ENCODE peak calls at places on chromosomes 11 and 22, in six cellular contexts. One of them, this sample, is unnamed.

GRCh38 chr11:69243496-69244200 is 50.3 kb upstream of the MYEOV start:
- DNase-seq in tibial artery: no peak
- DNase-seq in spleen: no peak
- DNase-seq in right cardiac atrium: no peak
- DNase-seq in A549: no peak
- DNase-seq in stomach: peak; percentile 18
- DNase-seq in this sample: no peak

GRCh38 chr11:120228794-120229384 is 11.1 kb upstream of the POU2F3 start:
- DNase-seq in A549: no peak
- DNase-seq in stomach: no peak
- DNase-seq in spleen: no peak
- DNase-seq in tibial artery: no peak
- DNase-seq in right cardiac atrium: no peak
- DNase-seq in this sample: no peak

GRCh38 chr11:69104856-69105395 is 50.8 kb upstream of the SMIM38 start:
- DNase-seq in right cardiac atrium: peak; percentile 6
- DNase-seq in spleen: no peak
- DNase-seq in tibial artery: no peak
- DNase-seq in A549: no peak
- DNase-seq in stomach: no peak
- DNase-seq in this sample: no peak

GRCh38 chr11:96388891-96389603 is 665 bp downstream of the CCDC82 start:
- DNase-seq in stomach: no peak
- DNase-seq in right cardiac atrium: no peak
- DNase-seq in A549: no peak
- DNase-seq in tibial artery: no peak
- DNase-seq in spleen: no peak
- DNase-seq in this sample: no peak

GRCh38 chr22:46052331-46052771 is 75.4 kb upstream of the WNT7B start:
- DNase-seq in A549: no peak
- DNase-seq in tibial artery: peak; percentile 68
- DNase-seq in right cardiac atrium: no peak
- DNase-seq in spleen: peak; percentile 77
- DNase-seq in stomach: peak; percentile 26
- DNase-seq in this sample: no peak

GRCh38 chr11:102047305-102047924 is at the start of gene CFAP300:
- DNase-seq in A549: peak; percentile 85
- DNase-seq in spleen: peak; percentile 74
- DNase-seq in tibial artery: peak; percentile 98
- DNase-seq in right cardiac atrium: peak; percentile 97
- DNase-seq in stomach: peak; percentile 82
- DNase-seq in this sample: peak; percentile 91

GRCh38 chr11:60769811-60770210 is 13.1 kb downstream of the MS4A15 start:
- DNase-seq in stomach: no peak
- DNase-seq in right cardiac atrium: no peak
- DNase-seq in spleen: peak; percentile 54
- DNase-seq in tibial artery: no peak
- DNase-seq in A549: no peak
- DNase-seq in this sample: no peak

GRCh38 chr11:46693597-46694012 is 6.8 kb downstream of the ARHGAP1 start:
- DNase-seq in spleen: no peak
- DNase-seq in stomach: no peak
- DNase-seq in right cardiac atrium: no peak
- DNase-seq in A549: no peak
- DNase-seq in tibial artery: peak; percentile 81
- DNase-seq in this sample: no peak

GRCh38 chr22:35634015-35634414 is 14.2 kb upstream of the APOL6 start:
- DNase-seq in A549: peak; percentile 33
- DNase-seq in stomach: no peak
- DNase-seq in tibial artery: peak; percentile 13
- DNase-seq in right cardiac atrium: no peak
- DNase-seq in spleen: no peak
- DNase-seq in this sample: no peak

GRCh38 chr11:2991477-2992233 is 474 bp downstream of the NAP1L4 start:
- DNase-seq in right cardiac atrium: no peak
- DNase-seq in A549: peak; percentile 24
- DNase-seq in stomach: no peak
- DNase-seq in spleen: no peak
- DNase-seq in tibial artery: no peak
- DNase-seq in this sample: peak; percentile 22

GRCh38 chr11:70111269-70112016 is 33.3 kb downstream of the ANO1 start:
- DNase-seq in stomach: peak; percentile 39
- DNase-seq in tibial artery: no peak
- DNase-seq in A549: peak; percentile 39
- DNase-seq in spleen: no peak
- DNase-seq in right cardiac atrium: peak; percentile 75
- DNase-seq in this sample: peak; percentile 80

GRCh38 chr22:19503869-19504268 is 20.3 kb downstream of the CLDN5 start:
- DNase-seq in spleen: no peak
- DNase-seq in tibial artery: peak; percentile 55
- DNase-seq in A549: no peak
- DNase-seq in right cardiac atrium: no peak
- DNase-seq in stomach: no peak
- DNase-seq in this sample: no peak

GRCh38 chr11:114366331-114367243 is 33.7 kb downstream of the C11orf71 start:
- DNase-seq in tibial artery: no peak
- DNase-seq in stomach: no peak
- DNase-seq in spleen: no peak
- DNase-seq in A549: peak; percentile 12
- DNase-seq in right cardiac atrium: no peak
- DNase-seq in this sample: no peak

DNA sequence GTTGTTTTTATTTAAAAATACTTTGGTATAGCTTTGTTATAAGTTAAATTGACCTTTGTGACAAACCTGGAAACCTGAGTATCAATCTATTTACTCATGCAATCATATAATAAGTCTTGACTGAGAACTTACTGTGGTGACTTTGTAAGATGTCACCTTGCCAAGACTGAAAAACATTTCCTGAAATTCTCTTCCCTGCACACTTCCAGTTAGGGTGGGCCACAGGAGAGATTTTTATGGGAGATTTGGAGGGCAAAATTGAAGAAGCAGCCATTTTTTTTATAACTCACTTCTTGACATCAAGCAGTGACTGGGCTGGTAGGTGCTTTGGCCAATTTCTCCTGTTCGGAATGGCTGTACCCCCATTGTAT is 31.4 kb upstream of the GLYAT start:
- DNase-seq in spleen: no peak
- DNase-seq in stomach: no peak
- DNase-seq in A549: no peak
- DNase-seq in tibial artery: no peak
- DNase-seq in right cardiac atrium: no peak
- DNase-seq in this sample: no peak
- H3K4me1 ChIP-seq in spleen: no peaks in the 10 kb centered on the region
- H3K4me1 ChIP-seq in stomach: no peaks in the 10 kb centered on the region
- H3K4me1 ChIP-seq in A549: no peaks in the 10 kb centered on the region
- H3K4me1 ChIP-seq in tibial artery: no peaks in the 10 kb centered on the region
- H3K4me1 ChIP-seq in right cardiac atrium: no peaks in the 10 kb centered on the region
- H3K4me1 ChIP-seq in this sample: no peaks in the 10 kb centered on the region

GRCh38 chr11:14329702-14330101 is 29.3 kb downstream of the RRAS2 start:
- DNase-seq in spleen: no peak
- DNase-seq in right cardiac atrium: no peak
- DNase-seq in stomach: no peak
- DNase-seq in A549: no peak
- DNase-seq in tibial artery: no peak
- DNase-seq in this sample: no peak

GRCh38 chr11:14334893-14335292 is 24.1 kb downstream of the RRAS2 start:
- DNase-seq in tibial artery: no peak
- DNase-seq in stomach: no peak
- DNase-seq in A549: no peak
- DNase-seq in spleen: no peak
- DNase-seq in right cardiac atrium: no peak
- DNase-seq in this sample: no peak

GRCh38 chr11:14334193-14334592 is 24.8 kb downstream of the RRAS2 start:
- DNase-seq in tibial artery: no peak
- DNase-seq in right cardiac atrium: no peak
- DNase-seq in A549: no peak
- DNase-seq in stomach: no peak
- DNase-seq in spleen: no peak
- DNase-seq in this sample: no peak

GRCh38 chr11:14335712-14336111 is 23.3 kb downstream of the RRAS2 start:
- DNase-seq in right cardiac atrium: no peak
- DNase-seq in spleen: no peak
- DNase-seq in tibial artery: no peak
- DNase-seq in A549: no peak
- DNase-seq in stomach: no peak
- DNase-seq in this sample: no peak

DNA sequence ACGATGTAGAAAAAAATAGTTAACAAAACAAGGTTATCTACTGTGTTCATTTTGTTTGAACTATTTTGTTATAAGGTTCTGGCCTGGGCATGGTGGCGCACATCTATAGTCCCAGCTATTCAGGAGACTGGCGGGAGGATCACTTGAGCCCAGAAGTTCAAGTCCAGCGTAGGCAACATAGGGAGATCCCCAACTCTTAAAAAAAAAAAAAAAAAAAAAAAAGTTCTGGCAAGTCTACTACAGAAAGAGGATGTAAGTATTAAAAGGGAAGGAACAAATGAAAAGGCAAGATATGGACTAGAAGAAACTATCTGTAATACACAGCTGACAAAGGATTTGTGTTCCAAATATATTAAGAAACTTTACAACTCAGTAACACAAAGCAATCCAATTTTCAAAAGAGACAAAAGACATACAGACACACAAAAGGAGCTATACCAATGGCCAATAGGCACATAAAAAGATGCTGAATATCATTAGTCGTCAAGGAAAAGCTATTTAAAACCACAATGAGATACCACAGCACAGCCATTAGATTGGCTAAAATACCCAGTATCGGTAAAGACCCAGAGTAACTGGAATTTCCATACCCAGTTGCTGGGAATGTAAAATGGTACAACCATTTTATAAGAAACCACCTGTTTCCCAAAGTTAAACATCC is 27.4 kb downstream of the RRAS2 start:
- DNase-seq in stomach: no peak
- DNase-seq in tibial artery: no peak
- DNase-seq in spleen: no peak
- DNase-seq in right cardiac atrium: no peak
- DNase-seq in A549: no peak
- DNase-seq in this sample: no peak
- H3K4me1 ChIP-seq in stomach: peaks cover 11% of the 10 kb centered on the region
- H3K4me1 ChIP-seq in tibial artery: peaks cover 7% of the 10 kb centered on the region
- H3K4me1 ChIP-seq in spleen: peaks cover 38% of the 10 kb centered on the region
- H3K4me1 ChIP-seq in right cardiac atrium: peaks cover 6% of the 10 kb centered on the region
- H3K4me1 ChIP-seq in A549: peaks cover 8% of the 10 kb centered on the region
- H3K4me1 ChIP-seq in this sample: peaks cover 7% of the 10 kb centered on the region

DNA sequence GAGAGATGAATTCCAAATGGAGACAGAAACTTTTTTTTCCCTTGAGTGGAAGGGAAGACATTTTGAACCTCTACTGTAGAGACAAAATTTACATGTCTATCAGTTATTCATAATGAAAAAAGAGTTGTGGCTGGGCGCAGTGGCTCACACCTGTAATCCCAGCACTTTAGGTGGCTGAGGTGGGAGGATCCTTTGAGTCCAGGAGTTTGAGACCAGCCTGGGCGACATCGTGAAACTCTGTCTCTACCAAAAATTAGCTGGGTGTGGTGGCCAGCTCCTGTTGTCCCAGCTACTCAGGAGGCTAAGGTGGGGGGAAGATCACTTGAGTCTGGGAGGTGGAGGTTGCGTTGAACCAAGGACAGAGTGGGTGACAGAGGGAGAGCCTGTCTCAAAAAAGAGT is 4.1 kb downstream of the EED start:
- DNase-seq in tibial artery: no peak
- DNase-seq in spleen: no peak
- DNase-seq in A549: no peak
- DNase-seq in stomach: no peak
- DNase-seq in right cardiac atrium: no peak
- DNase-seq in this sample: no peak
- H3K4me1 ChIP-seq in tibial artery: peaks cover 10% of the 10 kb centered on the region
- H3K4me1 ChIP-seq in spleen: peaks cover 77% of the 10 kb centered on the region
- H3K4me1 ChIP-seq in A549: peaks cover 53% of the 10 kb centered on the region
- H3K4me1 ChIP-seq in stomach: peaks cover 72% of the 10 kb centered on the region
- H3K4me1 ChIP-seq in right cardiac atrium: peaks cover 5% of the 10 kb centered on the region
- H3K4me1 ChIP-seq in this sample: peaks cover 48% of the 10 kb centered on the region

DNA sequence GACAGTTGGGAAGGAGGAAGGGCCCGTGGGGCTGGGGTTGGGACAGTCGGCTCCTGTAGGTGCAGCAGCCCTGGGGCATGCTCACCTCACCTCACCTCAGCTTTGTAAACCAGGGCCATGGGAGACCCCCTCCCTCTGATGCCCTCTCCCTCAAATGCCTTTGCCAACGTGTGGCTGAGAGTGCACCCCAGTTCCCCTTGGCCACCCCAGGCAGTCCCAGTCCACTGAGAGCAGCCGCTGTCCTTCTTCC is 4.2 kb upstream of the NEAT1 start:
- DNase-seq in right cardiac atrium: no peak
- DNase-seq in tibial artery: no peak
- DNase-seq in A549: no peak
- DNase-seq in stomach: no peak
- DNase-seq in spleen: no peak
- DNase-seq in this sample: no peak
- H3K4me1 ChIP-seq in right cardiac atrium: peaks cover 14% of the 10 kb centered on the region
- H3K4me1 ChIP-seq in tibial artery: peaks cover 42% of the 10 kb centered on the region
- H3K4me1 ChIP-seq in A549: peaks cover 52% of the 10 kb centered on the region
- H3K4me1 ChIP-seq in stomach: peaks cover 65% of the 10 kb centered on the region
- H3K4me1 ChIP-seq in spleen: peaks cover 67% of the 10 kb centered on the region
- H3K4me1 ChIP-seq in this sample: peaks cover 66% of the 10 kb centered on the region

GRCh38 chr22:22571429-22571828 is 12.4 kb upstream of the PRAME start:
- DNase-seq in right cardiac atrium: no peak
- DNase-seq in spleen: no peak
- DNase-seq in stomach: no peak
- DNase-seq in tibial artery: no peak
- DNase-seq in A549: no peak
- DNase-seq in this sample: no peak
- H3K4me1 ChIP-seq in right cardiac atrium: no peaks in the 10 kb centered on the region
- H3K4me1 ChIP-seq in spleen: no peaks in the 10 kb centered on the region
- H3K4me1 ChIP-seq in stomach: no peaks in the 10 kb centered on the region
- H3K4me1 ChIP-seq in tibial artery: no peaks in the 10 kb centered on the region
- H3K4me1 ChIP-seq in A549: no peaks in the 10 kb centered on the region
- H3K4me1 ChIP-seq in this sample: no peaks in the 10 kb centered on the region